ENCODE peak calls at places on chromosomes 12 and 14, in five cellular contexts. One of them, this sample, is unnamed.

GRCh38 chr12:50425859-50426258 is 25.2 kb downstream of the LARP4 start:
- DNase-seq in lower lobe of right lung: no peak
- DNase-seq in upper lobe of left lung: no peak
- DNase-seq in coronary artery: no peak
- DNase-seq in substantia nigra: no peak
- DNase-seq in this sample: no peak

GRCh38 chr14:51328089-51328941 is 88.3 kb downstream of the TMX1 start:
- DNase-seq in lower lobe of right lung: no peak
- DNase-seq in upper lobe of left lung: no peak
- DNase-seq in coronary artery: no peak
- DNase-seq in substantia nigra: no peak
- DNase-seq in this sample: no peak

GRCh38 chr12:48125985-48126384 is 6.8 kb downstream of the PFKM start:
- DNase-seq in lower lobe of right lung: no peak
- DNase-seq in upper lobe of left lung: no peak
- DNase-seq in coronary artery: no peak
- DNase-seq in substantia nigra: no peak
- DNase-seq in this sample: no peak

GRCh38 chr12:94623161-94623920 is 27.0 kb downstream of the TMCC3 start:
- DNase-seq in lower lobe of right lung: no peak
- DNase-seq in upper lobe of left lung: no peak
- DNase-seq in coronary artery: no peak
- DNase-seq in substantia nigra: no peak
- DNase-seq in this sample: no peak

GRCh38 chr12:104263580-104264358 is 39.8 kb upstream of the EID3 start:
- DNase-seq in lower lobe of right lung: no peak
- DNase-seq in upper lobe of left lung: no peak
- DNase-seq in coronary artery: no peak
- DNase-seq in substantia nigra: no peak
- DNase-seq in this sample: no peak

GRCh38 chr14:29805415-29806123 is 122.1 kb downstream of the PRKD1 start:
- DNase-seq in lower lobe of right lung: peak
- DNase-seq in upper lobe of left lung: no peak
- DNase-seq in coronary artery: no peak
- DNase-seq in substantia nigra: no peak
- DNase-seq in this sample: peak

GRCh38 chr12:82942963-82943362 is 256.3 kb downstream of the TMTC2 start:
- DNase-seq in lower lobe of right lung: no peak
- DNase-seq in upper lobe of left lung: no peak
- DNase-seq in coronary artery: no peak
- DNase-seq in substantia nigra: no peak
- DNase-seq in this sample: no peak

GRCh38 chr12:12180575-12180974 is 86.3 kb downstream of the LRP6 start:
- DNase-seq in lower lobe of right lung: no peak
- DNase-seq in upper lobe of left lung: no peak
- DNase-seq in coronary artery: no peak
- DNase-seq in substantia nigra: no peak
- DNase-seq in this sample: no peak

GRCh38 chr14:90677484-90678045 is 138.7 kb downstream of the TTC7B start:
- DNase-seq in lower lobe of right lung: no peak
- DNase-seq in upper lobe of left lung: no peak
- DNase-seq in coronary artery: no peak
- DNase-seq in substantia nigra: no peak
- DNase-seq in this sample: no peak

GRCh38 chr12:111276189-111276588 is 92.7 kb downstream of the PHETA1 start:
- DNase-seq in lower lobe of right lung: no peak
- DNase-seq in upper lobe of left lung: no peak
- DNase-seq in coronary artery: no peak
- DNase-seq in substantia nigra: no peak
- DNase-seq in this sample: no peak

GRCh38 chr12:64669270-64669842 is 59.1 kb downstream of the RASSF3 start:
- DNase-seq in lower lobe of right lung: peak
- DNase-seq in upper lobe of left lung: peak
- DNase-seq in coronary artery: no peak
- DNase-seq in substantia nigra: no peak
- DNase-seq in this sample: peak

GRCh38 chr12:26028953-26029740 is 70.7 kb downstream of the RASSF8 start:
- DNase-seq in lower lobe of right lung: no peak
- DNase-seq in upper lobe of left lung: no peak
- DNase-seq in coronary artery: no peak
- DNase-seq in substantia nigra: no peak
- DNase-seq in this sample: no peak

GRCh38 chr12:131723532-131723931 is 12.6 kb downstream of the SFSWAP start:
- DNase-seq in lower lobe of right lung: no peak
- DNase-seq in upper lobe of left lung: no peak
- DNase-seq in coronary artery: no peak
- DNase-seq in substantia nigra: no peak
- DNase-seq in this sample: no peak

GRCh38 chr12:124466200-124467128 is 100.9 kb downstream of the NCOR2 start:
- DNase-seq in lower lobe of right lung: peak
- DNase-seq in upper lobe of left lung: peak
- DNase-seq in coronary artery: no peak
- DNase-seq in substantia nigra: no peak
- DNase-seq in this sample: peak

GRCh38 chr14:55221186-55221585 is 29.8 kb upstream of the DLGAP5 start:
- DNase-seq in lower lobe of right lung: no peak
- DNase-seq in upper lobe of left lung: no peak
- DNase-seq in coronary artery: no peak
- DNase-seq in substantia nigra: no peak
- DNase-seq in this sample: no peak

GRCh38 chr12:110917467-110917866 is 2.9 kb downstream of the MYL2 start:
- DNase-seq in lower lobe of right lung: no peak
- DNase-seq in upper lobe of left lung: no peak
- DNase-seq in coronary artery: no peak
- DNase-seq in substantia nigra: no peak
- DNase-seq in this sample: no peak

DNA sequence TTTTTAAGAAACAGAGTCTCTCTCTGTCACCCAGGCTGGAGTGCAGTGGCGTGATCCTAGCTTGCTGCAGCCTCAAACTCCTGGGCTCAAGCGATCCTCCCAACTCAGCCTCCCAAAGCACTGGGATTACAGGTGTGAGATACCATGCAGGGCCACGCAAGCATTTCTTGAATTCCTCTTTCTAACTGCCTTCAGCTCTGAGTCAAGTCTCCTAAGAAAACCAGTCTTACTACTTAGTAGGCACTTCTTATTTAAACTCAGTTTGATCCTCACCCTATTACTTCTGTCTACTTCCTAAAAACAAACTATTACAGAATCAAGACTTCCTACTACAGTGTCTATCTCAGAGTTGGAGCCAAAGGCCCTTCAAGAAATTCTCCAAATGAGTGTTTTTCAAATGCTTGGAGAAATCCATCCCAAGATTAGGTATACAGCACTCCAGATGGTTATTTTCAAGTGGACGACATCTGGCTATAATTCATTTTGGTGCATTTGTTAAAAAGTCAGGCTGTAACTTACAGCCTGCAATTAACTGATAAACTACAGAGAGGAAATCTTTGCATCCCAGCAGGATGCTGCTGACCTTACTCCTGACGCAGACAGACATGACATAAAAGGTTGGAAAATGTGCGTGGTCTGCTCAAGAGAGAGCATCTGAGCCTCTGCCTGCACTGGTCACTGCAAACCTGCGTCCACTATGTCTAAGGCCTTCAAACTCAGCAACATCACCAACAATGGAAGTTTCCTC is 34.8 kb downstream of the SSH1 start:
- DNase-seq in lower lobe of right lung: no peak
- DNase-seq in upper lobe of left lung: no peak
- DNase-seq in coronary artery: no peak
- DNase-seq in substantia nigra: no peak
- DNase-seq in this sample: no peak
- H3K27ac ChIP-seq in lower lobe of right lung: peak
- H3K27ac ChIP-seq in upper lobe of left lung: peak
- H3K27ac ChIP-seq in coronary artery: no peak
- H3K27ac ChIP-seq in substantia nigra: no peak
- H3K27ac ChIP-seq in this sample: no peak

GRCh38 chr14:104107611-104108569 is 22.4 kb downstream of the ASPG start:
- DNase-seq in lower lobe of right lung: peak
- DNase-seq in upper lobe of left lung: peak
- DNase-seq in coronary artery: no peak
- DNase-seq in substantia nigra: no peak
- DNase-seq in this sample: peak
- H3K27ac ChIP-seq in lower lobe of right lung: no peak
- H3K27ac ChIP-seq in upper lobe of left lung: no peak
- H3K27ac ChIP-seq in coronary artery: no peak
- H3K27ac ChIP-seq in substantia nigra: no peak
- H3K27ac ChIP-seq in this sample: no peak

GRCh38 chr12:93015970-93016751 is 87.1 kb upstream of the EEA1 start:
- DNase-seq in lower lobe of right lung: no peak
- DNase-seq in upper lobe of left lung: no peak
- DNase-seq in coronary artery: no peak
- DNase-seq in substantia nigra: no peak
- DNase-seq in this sample: no peak
- H3K27ac ChIP-seq in lower lobe of right lung: no peak
- H3K27ac ChIP-seq in upper lobe of left lung: no peak
- H3K27ac ChIP-seq in coronary artery: no peak
- H3K27ac ChIP-seq in substantia nigra: peak
- H3K27ac ChIP-seq in this sample: no peak

GRCh38 chr14:52553671-52554575 is 1.3 kb downstream of the GPR137C start:
- DNase-seq in lower lobe of right lung: peak
- DNase-seq in upper lobe of left lung: no peak
- DNase-seq in coronary artery: peak
- DNase-seq in substantia nigra: peak
- DNase-seq in this sample: peak
- H3K27ac ChIP-seq in lower lobe of right lung: peak
- H3K27ac ChIP-seq in upper lobe of left lung: peak
- H3K27ac ChIP-seq in coronary artery: peak
- H3K27ac ChIP-seq in substantia nigra: peak
- H3K27ac ChIP-seq in this sample: no peak

GRCh38 chr14:68476212-68476964 is 316.5 kb downstream of the ZFP36L1 start:
- DNase-seq in lower lobe of right lung: peak
- DNase-seq in upper lobe of left lung: no peak
- DNase-seq in coronary artery: no peak
- DNase-seq in substantia nigra: no peak
- DNase-seq in this sample: peak
- H3K27ac ChIP-seq in lower lobe of right lung: peak
- H3K27ac ChIP-seq in upper lobe of left lung: peak
- H3K27ac ChIP-seq in coronary artery: peak
- H3K27ac ChIP-seq in substantia nigra: peak
- H3K27ac ChIP-seq in this sample: peak

GRCh38 chr12:109156036-109156435 is 39.6 kb downstream of the ACACB start:
- DNase-seq in lower lobe of right lung: no peak
- DNase-seq in upper lobe of left lung: no peak
- DNase-seq in coronary artery: no peak
- DNase-seq in substantia nigra: no peak
- DNase-seq in this sample: no peak

GRCh38 chr12:109151457-109151856 is 35.1 kb downstream of the ACACB start:
- DNase-seq in lower lobe of right lung: no peak
- DNase-seq in upper lobe of left lung: no peak
- DNase-seq in coronary artery: no peak
- DNase-seq in substantia nigra: no peak
- DNase-seq in this sample: no peak

GRCh38 chr12:109154485-109155438 is 38.4 kb downstream of the ACACB start:
- DNase-seq in lower lobe of right lung: peak
- DNase-seq in upper lobe of left lung: peak
- DNase-seq in coronary artery: peak
- DNase-seq in substantia nigra: peak
- DNase-seq in this sample: peak

GRCh38 chr12:109156586-109156985 is 40.2 kb downstream of the ACACB start:
- DNase-seq in lower lobe of right lung: no peak
- DNase-seq in upper lobe of left lung: no peak
- DNase-seq in coronary artery: no peak
- DNase-seq in substantia nigra: no peak
- DNase-seq in this sample: no peak

GRCh38 chr12:109153711-109154434 is 37.5 kb downstream of the ACACB start:
- DNase-seq in lower lobe of right lung: no peak
- DNase-seq in upper lobe of left lung: no peak
- DNase-seq in coronary artery: peak
- DNase-seq in substantia nigra: no peak
- DNase-seq in this sample: no peak
- H3K27ac ChIP-seq in lower lobe of right lung: peak
- H3K27ac ChIP-seq in upper lobe of left lung: peak
- H3K27ac ChIP-seq in coronary artery: peak
- H3K27ac ChIP-seq in substantia nigra: peak
- H3K27ac ChIP-seq in this sample: peak

DNA sequence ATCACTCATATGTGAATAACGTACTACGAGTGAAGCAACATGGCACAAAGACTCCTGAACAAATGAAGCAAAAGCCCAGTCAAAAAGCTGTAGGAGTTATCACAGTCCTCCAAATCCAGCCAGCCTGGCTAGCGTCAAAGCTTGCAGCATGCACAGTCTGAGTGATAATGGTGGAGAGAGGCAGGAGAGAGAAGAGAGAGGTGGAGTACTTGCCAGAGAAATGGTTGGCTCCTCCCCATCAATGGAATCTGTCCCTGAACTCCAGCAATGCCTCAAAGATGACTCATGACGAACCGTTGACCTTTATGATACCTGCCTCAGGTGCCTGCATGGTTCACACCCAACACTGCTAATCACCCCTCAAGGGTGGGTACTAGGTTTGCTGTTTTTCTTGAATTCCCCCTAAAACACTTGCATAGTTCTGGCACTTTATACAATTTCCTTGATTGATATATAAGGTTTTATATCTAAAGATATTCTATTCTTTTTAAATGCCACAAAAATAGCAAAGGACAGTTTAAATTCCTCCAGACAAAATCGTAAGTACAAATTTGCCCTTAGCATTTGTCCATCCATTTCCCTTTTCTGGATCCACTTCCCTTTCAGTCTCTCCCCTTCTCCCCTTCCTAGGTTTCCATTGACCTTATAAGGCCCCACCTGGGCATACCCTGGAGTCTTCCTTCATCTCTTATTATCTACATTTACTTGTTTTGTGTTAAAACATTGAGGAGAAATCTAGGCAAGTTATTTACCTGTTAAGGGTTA is 10.2 kb downstream of the ARHGDIB start:
- DNase-seq in lower lobe of right lung: no peak
- DNase-seq in upper lobe of left lung: no peak
- DNase-seq in coronary artery: no peak
- DNase-seq in substantia nigra: no peak
- DNase-seq in this sample: no peak
- H3K27ac ChIP-seq in lower lobe of right lung: peak
- H3K27ac ChIP-seq in upper lobe of left lung: peak
- H3K27ac ChIP-seq in coronary artery: peak
- H3K27ac ChIP-seq in substantia nigra: no peak
- H3K27ac ChIP-seq in this sample: peak

DNA sequence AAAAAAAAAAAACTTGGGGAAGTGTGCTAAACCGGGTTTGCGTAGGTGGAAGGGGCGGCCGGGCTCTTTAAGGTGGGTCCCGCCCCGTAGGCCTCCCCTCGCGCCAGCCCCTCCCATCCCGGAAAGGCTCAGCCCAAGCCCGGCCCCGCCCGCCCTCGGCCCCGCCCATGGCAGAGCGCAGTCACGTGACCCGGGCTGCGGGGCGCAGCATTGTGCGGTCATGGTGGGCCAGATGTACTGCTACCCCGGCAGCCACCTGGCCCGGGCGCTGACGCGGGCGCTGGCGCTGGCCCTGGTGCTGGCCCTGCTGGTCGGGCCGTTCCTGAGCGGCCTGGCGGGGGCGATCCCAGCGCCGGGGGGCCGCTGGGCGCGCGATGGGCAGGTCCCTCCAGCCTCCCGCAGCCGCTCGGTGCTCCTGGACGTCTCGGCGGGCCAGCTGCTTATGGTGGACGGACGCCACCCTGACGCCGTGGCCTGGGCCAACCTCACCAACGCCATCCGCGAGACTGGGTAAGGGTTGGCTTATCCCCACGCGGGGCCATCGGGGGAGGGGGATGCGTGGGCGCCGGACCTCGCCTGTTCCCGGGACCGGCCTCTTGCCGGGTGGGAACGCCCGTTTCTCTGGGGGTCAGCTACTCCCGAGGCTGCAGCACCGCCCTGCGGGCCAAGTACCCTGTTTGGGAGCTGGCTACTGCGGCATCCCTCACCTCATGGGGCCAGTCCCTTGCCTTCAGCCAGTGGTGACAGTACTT is at the start of gene PLBD2:
- DNase-seq in lower lobe of right lung: peak
- DNase-seq in upper lobe of left lung: peak
- DNase-seq in coronary artery: peak
- DNase-seq in substantia nigra: peak
- DNase-seq in this sample: peak
- H3K27ac ChIP-seq in lower lobe of right lung: peak
- H3K27ac ChIP-seq in upper lobe of left lung: peak
- H3K27ac ChIP-seq in coronary artery: peak
- H3K27ac ChIP-seq in substantia nigra: peak
- H3K27ac ChIP-seq in this sample: peak

This sample was measured in kidney.